ENCODE peak calls at places on chromosomes 3 and 15, in five cellular contexts. O is uterus, C is suprapubic skin, A is GM12891, P is lower leg skin. V is an unnamed sample.

GRCh38 chr3:98900265-98901031 is 1.0 kb downstream of the DCBLD2 start:
- DNase-seq in O (no peak), A (no peak), P (no peak), C (no peak), V (no peak)

GRCh38 chr15:45288947-45289346 is 36.9 kb downstream of the SLC28A2 start:
- DNase-seq in A (no peak), P (no peak), O (no peak), C (no peak), V (no peak)

GRCh38 chr3:179949869-179950268 is 86.9 kb downstream of the PEX5L start:
- DNase-seq in O (no peak), A (no peak), P (no peak), C (no peak), V (no peak)

GRCh38 chr3:24492971-24493551 is 1.6 kb downstream of the THRB start:
- DNase-seq in A (no peak), O (no peak), C (no peak), P (no peak), V (no peak)

GRCh38 chr3:196563721-196564225 is 4.6 kb downstream of the WDR53 start:
- DNase-seq in C (no peak), O (no peak), P (no peak), A (no peak), V (no peak)

GRCh38 chr15:95923797-95924196 is 406.7 kb upstream of the NR2F2 start:
- DNase-seq in P (no peak), C (no peak), A (no peak), O (no peak), V (no peak)

GRCh38 chr15:48149858-48150257 is 28.2 kb downstream of the MYEF2 start:
- DNase-seq in A (no peak), P (no peak), O (no peak), C (no peak), V (no peak)

GRCh38 chr3:12409625-12410596 is 74.4 kb upstream of the TSEN2 start:
- DNase-seq in C (no peak), A (no peak), P (no peak), O (no peak), V (no peak)

GRCh38 chr15:64842986-64843561 is 1.4 kb downstream of the PLEKHO2 start:
- DNase-seq in C (no peak), A (no peak), O (peak), P (peak), V (no peak)

GRCh38 chr3:138440137-138440536 is 5.7 kb downstream of the ESYT3 start:
- DNase-seq in C (no peak), O (no peak), A (no peak), P (no peak), V (no peak)

GRCh38 chr3:63639821-63640220 is 12.7 kb upstream of the SNTN start:
- DNase-seq in P (no peak), O (no peak), A (no peak), C (no peak), V (no peak)

GRCh38 chr3:87035339-87035738 is 44.4 kb upstream of the VGLL3 start:
- DNase-seq in C (no peak), O (no peak), P (no peak), A (no peak), V (no peak)

DNA sequence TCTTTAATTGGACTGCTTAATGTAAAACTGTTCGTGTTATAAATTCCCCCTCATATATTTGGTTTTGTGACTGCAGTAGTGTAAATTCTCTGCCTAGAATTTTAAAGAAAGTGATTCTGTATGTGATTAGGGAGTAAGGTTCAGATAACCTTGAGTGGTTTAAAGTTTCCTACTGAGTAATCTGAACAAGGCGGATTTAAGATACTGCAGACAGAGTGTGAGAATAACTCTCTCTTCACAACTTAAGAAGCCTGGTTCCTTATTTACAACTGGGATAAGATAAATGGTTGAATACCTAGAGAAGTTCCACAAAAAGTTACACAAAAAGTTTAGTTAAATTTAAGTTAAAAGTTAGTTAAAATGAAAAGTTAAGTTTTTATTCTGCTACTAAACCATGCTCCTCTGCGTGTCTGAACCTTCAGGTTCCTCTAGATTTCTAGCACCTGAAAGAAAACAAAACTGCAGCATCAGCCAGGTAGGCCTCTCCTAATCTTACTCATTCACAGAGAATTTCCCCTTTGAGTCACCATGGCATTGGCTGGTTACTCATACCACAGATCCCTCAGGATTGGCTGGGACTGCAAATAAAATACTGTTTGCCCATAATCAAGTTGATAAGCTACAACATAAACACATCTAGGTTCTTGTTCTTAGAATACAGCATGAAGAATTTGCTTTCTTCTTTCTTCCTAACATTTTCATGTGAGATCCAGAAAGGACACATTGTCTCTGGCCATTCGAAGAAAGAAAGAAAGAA is at the start of gene ARL14:
- DNase-seq in A (no peak), O (no peak), C (no peak), P (no peak), V (peak)
- TF ChIP-seq POLR2A in A (no peak), O (no peak), C (no peak), P (no peak), V (no peak)

GRCh38 chr15:61396235-61396927 is 167.3 kb upstream of the RORA start:
- DNase-seq in C (no peak), A (no peak), P (no peak), O (no peak), V (no peak)

GRCh38 chr15:61404567-61404966 is 175.5 kb upstream of the RORA start:
- DNase-seq in A (no peak), C (no peak), P (no peak), O (no peak), V (no peak)

GRCh38 chr15:61398310-61398709 is 169.2 kb upstream of the RORA start:
- DNase-seq in O (no peak), C (no peak), P (no peak), A (no peak), V (no peak)

GRCh38 chr15:61403884-61404283 is 174.8 kb upstream of the RORA start:
- DNase-seq in A (no peak), O (no peak), C (no peak), P (no peak), V (no peak)

GRCh38 chr15:61401903-61402698 is 173.0 kb upstream of the RORA start:
- DNase-seq in C (no peak), P (no peak), O (no peak), A (no peak), V (no peak)
- TF ChIP-seq POLR2A in C (no peak), P (no peak), O (no peak), A (no peak), V (no peak)

GRCh38 chr3:52017467-52018065 is 21.9 kb upstream of the RPL29 start:
- DNase-seq in P (no peak), O (no peak), A (no peak), C (no peak), V (no peak)
- TF ChIP-seq POLR2A in P (no peak), O (no peak), A (no peak), C (no peak), V (no peak)

GRCh38 chr3:33113772-33114621 is at the start of gene CRTAP:
- DNase-seq in O (peak), C (peak), P (peak), A (peak), V (peak)
- TF ChIP-seq POLR2A in O (no peak), C (no peak), P (no peak), A (peak), V (no peak)

V was measured in H1.